ENCODE peak calls at places on chromosomes 2 and 18, in nine cellular contexts. Y is stomach, Z is NB4, T is A549, S is breast epithelium, B is HepG2, V is endothelial cell of umbilical vein, X is transverse colon, W is suprapubic skin. A is an unnamed sample.

GRCh38 chr2:1627628-1628371 is 116.5 kb downstream of the PXDN start:
- DNase-seq in Y (no peak), Z (no peak), T (no peak), S (no peak), B (no peak), V (no peak), X (no peak), W (peak), A (no peak)

GRCh38 chr2:46364797-46365457 is 67.7 kb downstream of the EPAS1 start:
- DNase-seq in Y (peak), Z (peak), T (peak), S (no peak), B (peak), V (peak), X (peak), W (no peak), A (peak)

GRCh38 chr2:62570861-62571698 is 65.1 kb upstream of the TMEM17 start:
- DNase-seq in Y (peak), Z (no peak), T (peak), S (no peak), B (no peak), V (peak), X (peak), W (no peak), A (peak)

GRCh38 chr2:13550832-13551231 is 834.1 kb downstream of the TRIB2 start:
- DNase-seq in Y (no peak), Z (peak), T (no peak), S (no peak), B (no peak), V (no peak), X (no peak), W (no peak), A (no peak)

GRCh38 chr2:71100195-71100964 is 29.6 kb downstream of the MCEE start:
- DNase-seq in Y (peak), Z (peak), T (peak), S (peak), B (peak), V (peak), X (peak), W (no peak), A (peak)

GRCh38 chr2:130370490-130370889 is 14.6 kb downstream of the PTPN18 start:
- DNase-seq in Y (no peak), Z (no peak), T (no peak), S (no peak), B (no peak), V (no peak), X (peak), W (peak), A (no peak)

GRCh38 chr2:121650554-121650930 is 1.3 kb upstream of the CLASP1 start:
- DNase-seq in Y (no peak), Z (peak), T (no peak), S (no peak), B (no peak), V (no peak), X (peak), W (no peak), A (no peak)

GRCh38 chr2:225064362-225064761 is 22.1 kb upstream of the DOCK10 start:
- DNase-seq in Y (no peak), Z (no peak), T (no peak), S (no peak), B (no peak), V (no peak), X (no peak), W (no peak), A (no peak)

GRCh38 chr2:75390184-75390583 is 170.6 kb downstream of the EVA1A start:
- DNase-seq in Y (no peak), Z (no peak), T (no peak), S (no peak), B (peak), V (no peak), X (no peak), W (no peak), A (no peak)

GRCh38 chr2:40758778-40759177 is 306.9 kb upstream of the SLC8A1 start:
- DNase-seq in Y (no peak), Z (no peak), T (no peak), S (no peak), B (no peak), V (peak), X (no peak), W (no peak), A (no peak)

GRCh38 chr2:42486145-42486906 is 7.5 kb downstream of the KCNG3 start:
- DNase-seq in Y (no peak), Z (no peak), T (no peak), S (no peak), B (peak), V (no peak), X (no peak), W (no peak), A (no peak)

GRCh38 chr2:33212151-33212550 is 264.3 kb upstream of the RASGRP3 start:
- DNase-seq in Y (no peak), Z (no peak), T (peak), S (no peak), B (peak), V (peak), X (no peak), W (no peak), A (no peak)

GRCh38 chr2:178828496-178828895 is 21.3 kb upstream of the TTN start:
- DNase-seq in Y (no peak), Z (no peak), T (no peak), S (no peak), B (no peak), V (peak), X (no peak), W (no peak), A (no peak)

GRCh38 chr2:119485336-119486110 is 38.8 kb downstream of the SCTR start:
- DNase-seq in Y (peak), Z (no peak), T (no peak), S (no peak), B (no peak), V (no peak), X (no peak), W (no peak), A (no peak)

GRCh38 chr18:48934708-48935432 is 15.9 kb downstream of the SMAD7 start:
- DNase-seq in Y (peak), Z (peak), T (no peak), S (peak), B (no peak), V (peak), X (peak), W (no peak), A (no peak)

GRCh38 chr2:196238836-196239380 is 67.5 kb upstream of the STK17B start:
- DNase-seq in Y (no peak), Z (no peak), T (no peak), S (no peak), B (no peak), V (no peak), X (no peak), W (no peak), A (no peak)

GRCh38 chr2:100537918-100538317 is 24.9 kb upstream of the PDCL3 start:
- DNase-seq in Y (no peak), Z (no peak), T (no peak), S (no peak), B (no peak), V (no peak), X (no peak), W (no peak), A (no peak)

GRCh38 chr2:182047544-182047943 is 61.9 kb downstream of the PPP1R1C start:
- DNase-seq in Y (no peak), Z (no peak), T (no peak), S (no peak), B (no peak), V (no peak), X (no peak), W (no peak), A (no peak)

GRCh38 chr18:36578871-36579270 is 249.9 kb downstream of the TPGS2 start:
- DNase-seq in Y (no peak), Z (no peak), T (no peak), S (no peak), B (no peak), V (no peak), X (no peak), W (no peak), A (no peak)

GRCh38 chr2:71664161-71664560 is 210.8 kb downstream of the DYSF start:
- DNase-seq in Y (no peak), Z (no peak), T (no peak), S (no peak), B (no peak), V (no peak), X (no peak), W (no peak), A (no peak)

GRCh38 chr2:239578381-239578780 is 177.6 kb upstream of the HDAC4 start:
- DNase-seq in Y (no peak), Z (no peak), T (no peak), S (no peak), B (no peak), V (no peak), X (no peak), W (no peak), A (no peak)

GRCh38 chr18:31598021-31598805 is 6.5 kb downstream of the TTR start:
- DNase-seq in Y (no peak), Z (no peak), T (no peak), S (no peak), B (no peak), V (no peak), X (no peak), W (no peak), A (no peak)

GRCh38 chr2:109455731-109456691 is 157.8 kb downstream of the SEPTIN10 start:
- DNase-seq in Y (no peak), Z (no peak), T (no peak), S (no peak), B (no peak), V (no peak), X (no peak), W (peak), A (peak)

GRCh38 chr2:211354481-211354880 is 798.1 kb downstream of the CPS1 start:
- DNase-seq in Y (no peak), Z (no peak), T (no peak), S (no peak), B (no peak), V (no peak), X (no peak), W (no peak), A (no peak)

GRCh38 chr2:241255542-241256167 is 59.8 kb downstream of the HDLBP start:
- DNase-seq in Y (peak), Z (no peak), T (no peak), S (no peak), B (no peak), V (no peak), X (no peak), W (no peak), A (no peak)

GRCh38 chr2:61707984-61708852 is 145.6 kb downstream of the FAM161A start:
- DNase-seq in Y (peak), Z (no peak), T (peak), S (no peak), B (peak), V (no peak), X (no peak), W (no peak), A (peak)

GRCh38 chr2:222641336-222641735 is 14.6 kb downstream of the FARSB start:
- DNase-seq in Y (no peak), Z (no peak), T (no peak), S (no peak), B (no peak), V (no peak), X (no peak), W (no peak), A (no peak)

GRCh38 chr2:100606740-100607343 is 44.0 kb downstream of the PDCL3 start:
- DNase-seq in Y (no peak), Z (peak), T (peak), S (no peak), B (peak), V (peak), X (peak), W (no peak), A (no peak)

GRCh38 chr2:157468931-157469708 is 25.2 kb upstream of the CYTIP start:
- DNase-seq in Y (no peak), Z (peak), T (no peak), S (no peak), B (no peak), V (peak), X (no peak), W (no peak), A (no peak)
- TF ChIP-seq POLR2A in Y (no peak), Z (no peak), T (no peak), S (no peak), B (no peak), V (no peak), X (peak), W (no peak), A (no peak)

DNA sequence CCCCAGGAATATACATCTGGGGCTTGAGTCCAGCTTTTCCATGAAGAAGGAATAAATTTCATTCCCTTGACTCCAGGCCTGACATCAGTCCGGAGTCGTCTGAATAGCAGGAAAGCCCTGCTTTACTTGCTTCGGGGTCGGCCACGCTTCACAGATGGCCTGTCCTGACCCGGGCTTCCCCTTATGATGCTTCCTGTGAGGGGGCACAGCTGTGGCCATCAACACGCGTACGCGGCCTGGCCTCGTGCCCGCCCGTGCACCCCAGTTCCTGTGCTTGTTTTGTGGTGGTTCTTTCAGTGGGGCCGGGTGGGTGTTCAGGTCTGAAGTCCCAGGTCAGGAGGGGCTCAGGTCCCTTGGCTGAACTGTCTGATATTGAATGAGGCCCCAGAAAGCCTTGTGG is 73.7 kb downstream of the ACOXL start:
- DNase-seq in Y (no peak), Z (no peak), T (no peak), S (no peak), B (no peak), V (no peak), X (no peak), W (no peak), A (no peak)
- H3K4me3 ChIP-seq in Y (no peak), Z (no peak), T (no peak), S (no peak), B (no peak), V (no peak), X (no peak), W (no peak), A (no peak)

GRCh38 chr2:10188211-10188610 is 65.7 kb downstream of the RRM2 start:
- DNase-seq in Y (peak), Z (peak), T (peak), S (no peak), B (peak), V (peak), X (no peak), W (no peak), A (no peak)
- TF ChIP-seq CTCF in Y (no peak), Z (peak), T (peak), S (no peak), B (peak), V (peak), X (no peak), W (no peak), A (no peak)

GRCh38 chr18:2980607-2980923 is 32.4 kb downstream of the LPIN2 start:
- DNase-seq in Y (no peak), Z (no peak), T (no peak), S (no peak), B (no peak), V (no peak), X (no peak), W (no peak), A (no peak)

GRCh38 chr18:2983296-2983695 is 29.6 kb downstream of the LPIN2 start:
- DNase-seq in Y (no peak), Z (no peak), T (no peak), S (no peak), B (no peak), V (no peak), X (no peak), W (no peak), A (no peak)

GRCh38 chr18:2981212-2981728 is 31.7 kb downstream of the LPIN2 start:
- DNase-seq in Y (no peak), Z (no peak), T (peak), S (no peak), B (no peak), V (peak), X (no peak), W (no peak), A (no peak)

GRCh38 chr18:2984703-2985261 is 28.2 kb downstream of the LPIN2 start:
- DNase-seq in Y (peak), Z (no peak), T (peak), S (no peak), B (peak), V (peak), X (peak), W (no peak), A (no peak)

DNA sequence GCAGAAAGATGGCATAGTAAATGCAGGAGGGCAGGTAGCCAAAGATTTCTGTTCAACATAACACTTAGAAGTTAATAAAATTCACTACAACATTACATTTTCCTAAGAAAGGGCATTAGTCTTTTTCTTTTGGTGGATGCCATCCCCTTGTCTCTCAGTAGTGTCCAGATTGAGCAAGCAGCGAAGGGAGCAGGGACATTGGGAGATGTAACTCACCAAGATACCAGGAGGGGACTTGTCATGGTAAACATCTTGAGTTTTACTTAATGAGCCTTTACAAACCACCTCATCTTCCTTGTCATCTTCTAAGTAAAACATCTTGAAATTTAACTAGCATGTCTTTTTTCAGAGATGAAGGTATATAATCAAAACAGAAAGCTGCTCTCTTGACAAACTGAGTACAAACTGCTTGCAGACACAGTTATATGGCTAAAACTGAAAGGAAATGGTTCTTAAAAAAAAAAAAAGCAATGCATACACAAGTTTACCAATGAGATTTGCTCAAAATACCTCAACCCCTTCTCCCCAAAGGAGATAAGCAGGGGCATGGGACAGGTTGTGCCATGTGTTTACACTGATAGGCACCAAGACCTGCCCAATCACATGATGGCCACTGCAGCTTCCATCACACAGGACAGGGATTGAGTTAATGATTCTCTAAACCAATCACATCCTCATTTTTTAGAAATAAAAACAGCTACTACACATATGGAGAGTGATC is 30.3 kb downstream of the LPIN2 start:
- DNase-seq in Y (no peak), Z (no peak), T (peak), S (no peak), B (peak), V (peak), X (peak), W (no peak), A (no peak)
- TF ChIP-seq POLR2A in Y (no peak), Z (no peak), T (no peak), S (no peak), B (no peak), V (no peak), X (peak), W (no peak), A (no peak)

GRCh38 chr2:207674266-207674774 is 37.1 kb upstream of the CCNYL1 start:
- DNase-seq in Y (no peak), Z (no peak), T (no peak), S (no peak), B (no peak), V (no peak), X (no peak), W (no peak), A (no peak)
- H3K4me3 ChIP-seq in Y (no peak), Z (no peak), T (no peak), S (no peak), B (no peak), V (no peak), X (no peak), W (no peak), A (no peak)